ENCODE peak calls at places on chromosome 18, in eight cellular contexts. O is small intestine; X is ascending aorta; C is aorta; A is A549; I is kidney; J is CD4-positive, alpha-beta memory T cell; M is lower lobe of right lung. W is an unnamed sample.

GRCh38 chr18:79547413-79548076 is 132.1 kb upstream of the CTDP1 start:
- DNase-seq in O (no peak), X (no peak), C (peak; percentile 71), A (no peak), I (peak; percentile 69), J (no peak), M (no peak), W (no peak)

GRCh38 chr18:32048507-32049091 is 30.0 kb downstream of the RNF125 start:
- DNase-seq in O (peak; percentile 91), X (no peak), C (no peak), A (peak; percentile 49), I (no peak), J (no peak), M (peak; percentile 49), W (peak; percentile 41)

GRCh38 chr18:21117385-21118135 is 5.9 kb upstream of the ROCK1 start:
- DNase-seq in O (no peak), X (no peak), C (no peak), A (no peak), I (no peak), J (no peak), M (no peak), W (no peak)

GRCh38 chr18:77167276-77167675 is 34.7 kb upstream of the MBP start:
- DNase-seq in O (no peak), X (no peak), C (no peak), A (no peak), I (no peak), J (no peak), M (no peak), W (no peak)

GRCh38 chr18:44464401-44465185 is 216.1 kb upstream of the SETBP1 start:
- DNase-seq in O (no peak), X (no peak), C (no peak), A (no peak), I (no peak), J (no peak), M (no peak), W (no peak)

GRCh38 chr18:61948196-61948800 is 55.5 kb upstream of the RNF152 start:
- DNase-seq in O (no peak), X (no peak), C (no peak), A (no peak), I (no peak), J (no peak), M (no peak), W (no peak)

GRCh38 chr18:77162580-77162979 is 30.0 kb upstream of the MBP start:
- DNase-seq in O (no peak), X (no peak), C (no peak), A (no peak), I (no peak), J (no peak), M (no peak), W (no peak)

GRCh38 chr18:72638353-72638752 is 94.2 kb upstream of the CBLN2 start:
- DNase-seq in O (no peak), X (no peak), C (no peak), A (no peak), I (no peak), J (no peak), M (no peak), W (no peak)

GRCh38 chr18:77063256-77063655 is 69.3 kb downstream of the MBP start:
- DNase-seq in O (peak; percentile 54), X (no peak), C (no peak), A (no peak), I (no peak), J (peak; percentile 74), M (peak; percentile 70), W (no peak)

GRCh38 chr18:7926526-7926925 is 359.4 kb downstream of the PTPRM start:
- DNase-seq in O (peak; percentile 62), X (no peak), C (no peak), A (peak; percentile 81), I (no peak), J (no peak), M (no peak), W (peak; percentile 54)

GRCh38 chr18:79252904-79253633 is 142.7 kb upstream of the NFATC1 start:
- DNase-seq in O (no peak), X (no peak), C (peak; percentile 82), A (no peak), I (no peak), J (no peak), M (no peak), W (no peak)

GRCh38 chr18:48228301-48228715 is 180.9 kb downstream of the ZBTB7C start:
- DNase-seq in O (no peak), X (no peak), C (peak; percentile 82), A (no peak), I (peak; percentile 83), J (no peak), M (peak; percentile 67), W (peak; percentile 65)

GRCh38 chr18:35851286-35851967 is 121.1 kb upstream of the RMP24 start:
- DNase-seq in O (no peak), X (no peak), C (no peak), A (no peak), I (no peak), J (no peak), M (no peak), W (no peak)

GRCh38 chr18:565562-566061 is 14.6 kb upstream of the CETN1 start:
- DNase-seq in O (no peak), X (no peak), C (no peak), A (no peak), I (no peak), J (no peak), M (no peak), W (no peak)

GRCh38 chr18:2909431-2910140 is 62.8 kb downstream of the EMILIN2 start:
- DNase-seq in O (no peak), X (no peak), C (no peak), A (no peak), I (no peak), J (no peak), M (no peak), W (no peak)

GRCh38 chr18:13570856-13571495 is 155.4 kb downstream of the FAM210A start:
- DNase-seq in O (no peak), X (no peak), C (no peak), A (no peak), I (no peak), J (no peak), M (no peak), W (no peak)

GRCh38 chr18:79480171-79480981 is 84.6 kb downstream of the NFATC1 start:
- DNase-seq in O (no peak), X (no peak), C (peak; percentile 55), A (no peak), I (peak; percentile 66), J (no peak), M (peak; percentile 44), W (peak; percentile 9)

GRCh38 chr18:62596145-62597005 is 73.5 kb downstream of the ZCCHC2 start:
- DNase-seq in O (no peak), X (no peak), C (no peak), A (no peak), I (no peak), J (no peak), M (no peak), W (no peak)

GRCh38 chr18:37482433-37482832 is 83.2 kb downstream of the CELF4 start:
- DNase-seq in O (no peak), X (no peak), C (no peak), A (no peak), I (no peak), J (no peak), M (no peak), W (no peak)

GRCh38 chr18:21275645-21276044 is 33.6 kb downstream of the GREB1L start:
- DNase-seq in O (no peak), X (no peak), C (no peak), A (no peak), I (no peak), J (no peak), M (no peak), W (no peak)

GRCh38 chr18:23281626-23282436 is 146.5 kb downstream of the CABLES1 start:
- DNase-seq in O (peak; percentile 68), X (no peak), C (no peak), A (peak; percentile 10), I (no peak), J (no peak), M (no peak), W (no peak)

DNA sequence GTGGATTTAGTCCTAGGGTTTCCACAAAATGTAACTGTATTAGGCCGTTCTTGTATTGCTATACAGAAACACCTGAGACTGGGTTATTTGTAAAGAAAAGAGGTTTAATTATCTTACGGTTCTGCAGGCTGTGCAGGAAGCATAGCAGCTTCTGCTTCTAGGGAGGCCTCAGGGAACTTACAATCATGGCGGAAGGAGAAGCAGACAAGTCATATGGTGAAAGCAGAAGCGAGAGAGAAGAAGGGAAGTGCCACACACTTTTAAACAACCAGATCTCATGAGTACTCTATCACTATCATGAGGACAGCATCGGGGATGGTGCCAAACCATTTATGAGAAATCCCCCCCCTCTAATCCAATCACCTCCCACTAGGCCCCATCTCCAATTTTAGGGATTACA is 9.5 kb upstream of the CCDC68 start:
- DNase-seq in O (no peak), X (no peak), C (no peak), A (no peak), I (no peak), J (no peak), M (no peak), W (no peak)
- H3K27ac ChIP-seq in O (no peak overlapping the region), X (no peak overlapping the region), C (no peak overlapping the region), A (peak overlapping the region; percentile 71), I (no peak overlapping the region), J (no peak overlapping the region), M (no peak overlapping the region), W (no peak overlapping the region)

GRCh38 chr18:27143580-27144287 is 41.4 kb downstream of the CHST9 start:
- DNase-seq in O (no peak), X (no peak), C (no peak), A (no peak), I (peak; percentile 67), J (no peak), M (no peak), W (no peak)
- H3K27ac ChIP-seq in O (no peak overlapping the region), X (no peak overlapping the region), C (no peak overlapping the region), A (no peak overlapping the region), I (no peak overlapping the region), J (no peak overlapping the region), M (no peak overlapping the region), W (no peak overlapping the region)

DNA sequence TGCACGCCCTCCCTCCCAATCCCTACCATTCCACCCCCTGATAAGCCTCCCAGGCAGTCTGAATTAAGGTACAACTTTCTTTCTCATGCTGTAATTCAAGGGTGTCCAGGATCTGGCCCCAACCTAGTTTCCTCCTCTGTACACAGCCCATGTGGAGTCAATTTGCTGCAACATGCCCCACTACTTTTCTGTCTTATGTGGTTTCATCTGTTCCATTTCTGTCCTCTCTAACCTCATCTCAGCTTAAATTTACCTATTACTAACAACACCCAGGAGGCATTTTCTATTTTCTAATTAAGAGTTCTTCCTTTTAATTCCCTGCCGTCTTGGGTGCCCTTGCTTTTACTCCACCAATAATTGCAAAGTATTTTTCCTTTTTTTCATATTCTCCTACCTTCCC is 10.0 kb downstream of the PPP4R1 start:
- DNase-seq in O (no peak), X (no peak), C (no peak), A (no peak), I (no peak), J (no peak), M (no peak), W (no peak)
- H3K27ac ChIP-seq in O (no peak overlapping the region), X (no peak overlapping the region), C (no peak overlapping the region), A (no peak overlapping the region), I (no peak overlapping the region), J (no peak overlapping the region), M (no peak overlapping the region), W (no peak overlapping the region)

DNA sequence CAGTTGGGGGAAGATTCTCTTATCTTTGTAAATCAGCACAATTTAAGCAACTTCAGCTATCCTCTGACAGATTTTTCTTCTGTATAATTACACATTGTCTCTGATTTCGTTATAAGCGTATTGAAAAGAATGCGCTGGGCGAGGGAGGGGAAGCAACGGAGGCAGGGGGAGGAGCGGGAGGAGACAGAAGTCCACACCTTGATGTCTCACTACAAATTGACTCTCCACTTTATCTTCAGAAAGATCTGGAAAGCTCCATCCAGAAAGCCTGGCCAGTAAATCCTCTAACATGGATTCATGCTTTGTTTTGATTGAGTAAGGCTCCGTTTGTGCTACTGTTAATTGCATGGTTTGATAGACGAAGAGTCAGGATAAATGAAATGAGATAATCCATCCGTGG is 76.6 kb downstream of the SMIM21 start:
- DNase-seq in O (peak; percentile 9), X (no peak), C (no peak), A (no peak), I (no peak), J (no peak), M (no peak), W (no peak)
- H3K27ac ChIP-seq in O (no peak overlapping the region), X (no peak overlapping the region), C (no peak overlapping the region), A (no peak overlapping the region), I (no peak overlapping the region), J (no peak overlapping the region), M (no peak overlapping the region), W (no peak overlapping the region)